ENCODE peak calls at places on chromosomes 7 and 10, in ten cellular contexts. D, S, H, J, Q, X, Z, F, O and G are unnamed samples.

GRCh38 chr7:39951943-39952194 is 1.8 kb downstream of the CDK13 start:
- DNase-seq in O (no peak), F (no peak), S (no peak), H (no peak), X (no peak), D (no peak), Z (no peak), J (no peak), Q (no peak), G (no peak)

GRCh38 chr10:124875596-124875995 is 66.3 kb upstream of the ZRANB1 start:
- DNase-seq in J (peak; percentile 56), X (peak; percentile 1), Z (no peak), D (no peak), H (no peak), Q (no peak), F (no peak), S (no peak), O (no peak), G (no peak)

GRCh38 chr7:143363011-143363937 is 761 bp upstream of the FAM131B start:
- DNase-seq in D (no peak), F (no peak), H (no peak), J (no peak), O (no peak), Q (no peak), X (no peak), Z (no peak), S (no peak), G (no peak)

GRCh38 chr10:100670828-100671479 is 74.4 kb upstream of the PAX2 start:
- DNase-seq in X (peak; percentile 55), Q (no peak), O (peak; percentile 51), Z (peak; percentile 42), D (no peak), S (peak; percentile 47), J (peak; percentile 44), F (no peak), H (no peak), G (peak; percentile 54)

GRCh38 chr7:90173127-90173844 is 19.0 kb downstream of the STEAP1 start:
- DNase-seq in H (no peak), F (no peak), Q (no peak), J (no peak), X (no peak), O (peak; percentile 13), S (no peak), D (no peak), Z (no peak), G (no peak)

GRCh38 chr10:22670796-22671195 is 43.6 kb downstream of the PIP4K2A start:
- DNase-seq in O (no peak), S (no peak), F (no peak), X (no peak), H (no peak), Q (no peak), J (no peak), Z (no peak), D (no peak), G (no peak)

GRCh38 chr10:88557659-88558058 is 25.5 kb downstream of the RNLS start:
- DNase-seq in Z (no peak), H (no peak), F (no peak), J (no peak), D (no peak), X (no peak), Q (no peak), S (no peak), O (no peak), G (no peak)

GRCh38 chr10:118712930-118713634 is 41.7 kb downstream of the CACUL1 start:
- DNase-seq in X (no peak), Q (no peak), O (peak; percentile 23), J (peak; percentile 41), S (no peak), D (no peak), Z (no peak), H (no peak), F (no peak), G (no peak)

GRCh38 chr10:71719464-71720303 is at the start of gene C10orf105:
- DNase-seq in D (no peak), O (no peak), X (no peak), J (peak; percentile 75), S (no peak), Q (no peak), H (no peak), Z (no peak), F (no peak), G (no peak)

GRCh38 chr7:159231017-159231416 is 86.3 kb upstream of the VIPR2 start:
- DNase-seq in O (no peak), H (no peak), S (no peak), D (no peak), X (no peak), J (no peak), Z (no peak), Q (no peak), F (no peak), G (no peak)

GRCh38 chr7:885893-886625 is 9.7 kb downstream of the GET4 start:
- DNase-seq in D (peak; percentile 61), H (no peak), O (no peak), X (peak; percentile 37), S (no peak), J (no peak), Z (no peak), Q (no peak), F (no peak), G (no peak)

GRCh38 chr7:158268851-158269535 is 318.6 kb downstream of the PTPRN2 start:
- DNase-seq in J (no peak), S (no peak), O (no peak), X (no peak), F (peak; percentile 27), Z (peak; percentile 72), H (no peak), D (peak; percentile 52), Q (no peak), G (no peak)

GRCh38 chr10:73287441-73287840 is 35.0 kb upstream of the MRPS16 start:
- DNase-seq in F (no peak), Q (no peak), D (no peak), J (no peak), O (peak; percentile 20), H (no peak), Z (no peak), S (no peak), X (no peak), G (no peak)

GRCh38 chr7:18086165-18087030 is 58.8 kb upstream of the PRPS1L1 start:
- DNase-seq in F (peak; percentile 54), J (peak; percentile 34), Z (no peak), X (peak; percentile 50), H (no peak), O (no peak), D (peak; percentile 70), S (no peak), Q (no peak), G (peak; percentile 17)
- H3K4me3 ChIP-seq in F (peak overlapping the region; percentile 78), J (peak overlapping the region; percentile 50), Z (peak overlapping the region; percentile 58), X (peak overlapping the region; percentile 66), H (peak overlapping the region; percentile 48), O (no peak overlapping the region), D (peak overlapping the region; percentile 69), S (no peak overlapping the region), Q (peak overlapping the region; percentile 53), G (peak overlapping the region; percentile 39)

DNA sequence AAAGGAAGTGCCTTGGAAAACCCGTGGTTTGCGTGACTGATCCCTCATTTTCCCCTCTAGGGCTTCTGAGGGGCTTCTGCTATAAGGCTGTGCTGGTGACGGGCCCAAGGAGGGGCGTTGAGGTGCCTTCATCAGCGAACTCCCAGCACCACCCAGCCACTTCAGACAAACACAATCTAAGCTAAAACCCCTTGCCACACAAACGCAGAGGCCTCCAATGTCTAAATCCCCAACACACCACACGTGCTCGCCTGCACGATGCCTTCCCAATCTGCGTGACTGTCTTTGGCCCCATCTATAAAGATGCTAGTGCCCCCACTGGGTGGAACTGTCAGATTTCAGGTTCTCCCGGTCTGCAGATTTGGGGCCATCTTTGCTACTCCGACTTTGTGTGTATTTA is 4.1 kb upstream of the GAD2 start:
- DNase-seq in H (no peak), S (no peak), D (no peak), X (no peak), Q (no peak), J (peak; percentile 8), F (no peak), Z (no peak), O (no peak), G (no peak)
- H3K4me3 ChIP-seq in H (no peak overlapping the region), S (no peak overlapping the region), D (no peak overlapping the region), X (no peak overlapping the region), Q (no peak overlapping the region), J (no peak overlapping the region), F (no peak overlapping the region), Z (no peak overlapping the region), O (no peak overlapping the region), G (no peak overlapping the region)

DNA sequence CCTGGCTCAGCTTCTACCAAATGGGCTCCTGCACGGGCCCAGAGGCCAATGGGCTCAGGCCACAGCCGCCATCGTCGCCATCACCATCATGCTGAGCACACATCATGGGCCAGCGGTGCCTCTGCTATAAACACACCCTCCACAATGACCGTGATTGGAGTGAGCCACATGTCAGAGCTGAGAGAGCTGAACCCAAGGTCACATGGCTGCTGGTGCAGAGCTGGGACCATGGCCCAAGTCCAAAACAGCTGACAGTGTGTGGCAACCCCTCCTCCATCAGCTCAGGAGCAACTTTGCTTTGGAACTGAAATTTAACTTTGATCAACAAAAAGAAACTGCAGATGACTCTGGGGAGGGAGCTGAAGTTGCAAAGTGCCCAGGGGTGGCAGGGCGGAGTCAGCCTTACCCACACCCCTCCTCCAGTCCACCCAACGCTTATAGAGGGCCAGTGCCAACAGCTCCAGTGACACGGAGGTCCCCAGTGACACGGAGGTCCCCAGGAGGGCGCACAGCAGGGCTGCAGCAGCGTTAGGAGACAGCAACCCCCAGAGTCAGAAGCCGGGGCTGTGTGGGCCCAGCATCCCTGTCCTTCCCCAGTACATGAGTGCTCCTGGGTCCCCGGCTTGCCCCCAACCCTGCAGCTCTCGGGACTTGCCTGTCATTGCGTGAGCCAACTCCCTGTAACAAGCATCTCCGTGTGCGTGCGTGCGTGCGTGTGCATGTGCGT is 249.6 kb downstream of the ELFN1 start:
- DNase-seq in X (peak; percentile 61), S (no peak), F (no peak), Q (no peak), J (no peak), Z (no peak), H (peak; percentile 47), D (no peak), O (peak; percentile 70), G (no peak)
- H3K4me3 ChIP-seq in X (peak overlapping the region; percentile 33), S (no peak overlapping the region), F (no peak overlapping the region), Q (no peak overlapping the region), J (no peak overlapping the region), Z (no peak overlapping the region), H (no peak overlapping the region), D (no peak overlapping the region), O (peak overlapping the region; percentile 26), G (no peak overlapping the region)

GRCh38 chr10:92848441-92849233 is at the start of gene EXOC6:
- DNase-seq in X (peak; percentile 91), Z (peak; percentile 87), H (peak; percentile 63), J (peak; percentile 82), D (peak; percentile 88), O (peak; percentile 92), F (peak; percentile 77), Q (no peak), S (peak; percentile 93), G (peak; percentile 90)

GRCh38 chr10:92846819-92847184 is 1.5 kb upstream of the EXOC6 start:
- DNase-seq in Q (no peak), J (no peak), D (no peak), S (no peak), X (no peak), H (no peak), F (no peak), O (no peak), Z (no peak), G (no peak)

GRCh38 chr10:92845926-92846325 is 2.4 kb upstream of the EXOC6 start:
- DNase-seq in X (no peak), Q (no peak), O (peak; percentile 75), H (no peak), D (no peak), J (no peak), F (no peak), Z (no peak), S (no peak), G (no peak)

GRCh38 chr10:92848037-92848440 is 281 bp upstream of the EXOC6 start:
- DNase-seq in Z (no peak), Q (no peak), O (no peak), F (no peak), J (no peak), H (no peak), S (no peak), X (no peak), D (no peak), G (no peak)

GRCh38 chr10:92847185-92847864 is 995 bp upstream of the EXOC6 start:
- DNase-seq in O (peak; percentile 91), D (no peak), F (no peak), S (no peak), X (no peak), Q (no peak), J (no peak), H (no peak), Z (no peak), G (no peak)
- H3K4me3 ChIP-seq in O (no peak overlapping the region), D (no peak overlapping the region), F (peak overlapping the region; percentile 92), S (peak overlapping the region; percentile 83), X (peak overlapping the region; percentile 97), Q (no peak overlapping the region), J (no peak overlapping the region), H (no peak overlapping the region), Z (peak overlapping the region; percentile 96), G (no peak overlapping the region)